ENCODE peak calls at places on chromosome 11, in seven cellular contexts. One of them, this sample, is unnamed.
A peak's percentile ranks its signal among the peaks of the same experiment; 100 is the strongest.

GRCh38 chr11:61880050-61880449 is 11.3 kb downstream of the FADS3 start:
- DNase-seq in K562: no peak
- DNase-seq in lower leg skin: no peak
- DNase-seq in HCT116: no peak
- DNase-seq in upper lobe of right lung: no peak
- DNase-seq in GM06990: peak; percentile 52
- DNase-seq in brain microvascular endothelial cell: no peak
- DNase-seq in this sample: no peak

GRCh38 chr11:6672006-6672405 is 11.1 kb downstream of the MRPL17 start:
- DNase-seq in brain microvascular endothelial cell: no peak
- DNase-seq in lower leg skin: no peak
- DNase-seq in GM06990: no peak
- DNase-seq in HCT116: no peak
- DNase-seq in K562: no peak
- DNase-seq in upper lobe of right lung: no peak
- DNase-seq in this sample: no peak

GRCh38 chr11:72671144-72672099 is 2.8 kb downstream of the PDE2A start:
- DNase-seq in lower leg skin: no peak
- DNase-seq in K562: no peak
- DNase-seq in brain microvascular endothelial cell: no peak
- DNase-seq in GM06990: no peak
- DNase-seq in upper lobe of right lung: no peak
- DNase-seq in HCT116: no peak
- DNase-seq in this sample: no peak

GRCh38 chr11:30107899-30108298 is 91.1 kb upstream of the KCNA4 start:
- DNase-seq in GM06990: no peak
- DNase-seq in K562: no peak
- DNase-seq in upper lobe of right lung: no peak
- DNase-seq in lower leg skin: no peak
- DNase-seq in brain microvascular endothelial cell: peak; percentile 69
- DNase-seq in HCT116: no peak
- DNase-seq in this sample: peak; percentile 70

GRCh38 chr11:16558499-16558898 is 179.9 kb upstream of the C11orf58 start:
- DNase-seq in K562: no peak
- DNase-seq in upper lobe of right lung: no peak
- DNase-seq in lower leg skin: no peak
- DNase-seq in GM06990: no peak
- DNase-seq in HCT116: no peak
- DNase-seq in brain microvascular endothelial cell: no peak
- DNase-seq in this sample: no peak

GRCh38 chr11:125261471-125262087 is 97.0 kb downstream of the PKNOX2 start:
- DNase-seq in lower leg skin: no peak
- DNase-seq in brain microvascular endothelial cell: no peak
- DNase-seq in K562: no peak
- DNase-seq in HCT116: no peak
- DNase-seq in upper lobe of right lung: no peak
- DNase-seq in GM06990: no peak
- DNase-seq in this sample: no peak

GRCh38 chr11:69213964-69214363 is 58.2 kb downstream of the SMIM38 start:
- DNase-seq in K562: no peak
- DNase-seq in lower leg skin: peak; percentile 40
- DNase-seq in GM06990: no peak
- DNase-seq in upper lobe of right lung: no peak
- DNase-seq in brain microvascular endothelial cell: no peak
- DNase-seq in HCT116: no peak
- DNase-seq in this sample: no peak

GRCh38 chr11:128522063-128522942 is 65.1 kb downstream of the ETS1 start:
- DNase-seq in brain microvascular endothelial cell: peak; percentile 99
- DNase-seq in upper lobe of right lung: peak; percentile 97
- DNase-seq in lower leg skin: peak; percentile 97
- DNase-seq in K562: peak; percentile 96
- DNase-seq in HCT116: peak; percentile 82
- DNase-seq in GM06990: peak; percentile 93
- DNase-seq in this sample: peak; percentile 100

GRCh38 chr11:9506489-9507343 is 45.9 kb downstream of the ZNF143 start:
- DNase-seq in upper lobe of right lung: no peak
- DNase-seq in K562: peak; percentile 75
- DNase-seq in lower leg skin: peak; percentile 91
- DNase-seq in GM06990: peak; percentile 33
- DNase-seq in HCT116: peak; percentile 75
- DNase-seq in brain microvascular endothelial cell: peak; percentile 66
- DNase-seq in this sample: peak; percentile 87

GRCh38 chr11:76834151-76834550 is 26.6 kb upstream of the ACER3 start:
- DNase-seq in lower leg skin: no peak
- DNase-seq in GM06990: no peak
- DNase-seq in HCT116: no peak
- DNase-seq in brain microvascular endothelial cell: no peak
- DNase-seq in upper lobe of right lung: no peak
- DNase-seq in K562: no peak
- DNase-seq in this sample: no peak

DNA sequence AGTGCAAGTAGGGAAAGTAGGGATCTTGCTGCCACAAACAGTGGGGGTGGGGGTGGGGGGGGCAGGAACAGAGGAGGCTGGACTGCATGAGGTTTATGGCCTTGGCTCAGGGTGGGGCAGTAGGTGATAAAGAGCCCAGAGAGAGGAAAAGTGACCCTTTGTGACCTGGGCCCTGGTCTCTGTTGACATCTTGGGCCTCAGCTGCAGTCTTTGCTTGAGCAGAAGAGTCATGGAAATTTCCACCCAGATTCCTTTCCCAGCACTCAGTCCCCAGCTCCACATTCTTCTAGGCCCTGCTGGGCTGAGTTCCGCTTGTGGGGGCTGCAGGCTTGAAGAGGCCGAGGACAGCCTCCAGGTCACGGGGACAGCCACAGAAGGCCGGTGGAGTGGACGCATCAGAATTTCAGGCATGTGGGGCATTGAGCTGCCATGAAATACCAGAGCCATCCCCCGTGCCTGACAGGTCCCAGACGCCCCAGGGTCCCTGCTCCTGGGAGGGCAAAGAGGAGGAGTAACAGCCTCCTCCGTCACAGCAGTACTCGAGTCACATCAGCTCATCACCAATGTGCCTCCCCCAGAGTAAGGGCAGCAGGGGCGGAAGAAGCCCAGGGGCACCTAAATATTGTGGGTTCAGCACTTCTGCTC is 9.7 kb upstream of the MALAT1 start:
- DNase-seq in GM06990: no peak
- DNase-seq in lower leg skin: peak; percentile 90
- DNase-seq in upper lobe of right lung: peak; percentile 64
- DNase-seq in HCT116: no peak
- DNase-seq in K562: no peak
- DNase-seq in brain microvascular endothelial cell: peak; percentile 84
- DNase-seq in this sample: peak; percentile 89
- H3K4me3 ChIP-seq in GM06990: no peak overlapping the region
- H3K4me3 ChIP-seq in lower leg skin: no peak overlapping the region
- H3K4me3 ChIP-seq in upper lobe of right lung: no peak overlapping the region
- H3K4me3 ChIP-seq in HCT116: no peak overlapping the region
- H3K4me3 ChIP-seq in K562: no peak overlapping the region
- H3K4me3 ChIP-seq in brain microvascular endothelial cell: no peak overlapping the region
- H3K4me3 ChIP-seq in this sample: no peak overlapping the region

DNA sequence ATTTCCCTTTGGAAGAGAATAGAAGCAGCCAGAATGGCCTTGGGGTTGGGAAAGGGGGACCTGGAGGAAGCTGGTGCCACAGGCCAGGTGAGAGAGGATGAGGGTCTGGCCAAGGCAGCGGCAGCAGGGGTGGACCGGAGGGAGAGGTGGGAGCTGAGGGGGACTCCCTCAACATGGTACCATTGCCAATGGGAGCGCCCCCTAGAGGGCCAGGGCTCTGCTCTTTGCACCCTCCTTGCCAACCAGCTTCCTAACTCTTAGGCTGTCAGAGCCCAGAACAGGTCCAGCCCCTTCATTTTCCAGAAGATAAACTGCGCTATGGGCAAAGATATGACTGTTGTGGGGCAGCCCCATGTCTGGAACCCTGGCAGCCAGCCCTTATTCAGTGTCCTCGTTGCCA is 185.0 kb downstream of the GRIK4 start:
- DNase-seq in upper lobe of right lung: no peak
- DNase-seq in GM06990: no peak
- DNase-seq in HCT116: no peak
- DNase-seq in K562: peak; percentile 32
- DNase-seq in lower leg skin: no peak
- DNase-seq in brain microvascular endothelial cell: no peak
- DNase-seq in this sample: no peak
- TF ChIP-seq CTCF in upper lobe of right lung: no peak
- TF ChIP-seq CTCF in GM06990: peak; percentile 48
- TF ChIP-seq CTCF in HCT116: peak; percentile 45
- TF ChIP-seq CTCF in K562: peak; percentile 39
- TF ChIP-seq CTCF in lower leg skin: no peak
- TF ChIP-seq CTCF in brain microvascular endothelial cell: no peak
- TF ChIP-seq CTCF in this sample: no peak

GRCh38 chr11:48043111-48043997 is 63.0 kb downstream of the PTPRJ start:
- DNase-seq in lower leg skin: no peak
- DNase-seq in K562: no peak
- DNase-seq in GM06990: peak; percentile 69
- DNase-seq in brain microvascular endothelial cell: no peak
- DNase-seq in HCT116: no peak
- DNase-seq in upper lobe of right lung: no peak
- DNase-seq in this sample: no peak

GRCh38 chr11:48043998-48044512 is 63.7 kb downstream of the PTPRJ start:
- DNase-seq in HCT116: no peak
- DNase-seq in upper lobe of right lung: peak; percentile 25
- DNase-seq in lower leg skin: no peak
- DNase-seq in GM06990: no peak
- DNase-seq in K562: no peak
- DNase-seq in brain microvascular endothelial cell: no peak
- DNase-seq in this sample: no peak

GRCh38 chr11:48044577-48044976 is 64.2 kb downstream of the PTPRJ start:
- DNase-seq in GM06990: no peak
- DNase-seq in HCT116: no peak
- DNase-seq in brain microvascular endothelial cell: no peak
- DNase-seq in K562: no peak
- DNase-seq in upper lobe of right lung: no peak
- DNase-seq in lower leg skin: no peak
- DNase-seq in this sample: no peak

GRCh38 chr11:48040830-48041444 is 60.6 kb downstream of the PTPRJ start:
- DNase-seq in GM06990: no peak
- DNase-seq in upper lobe of right lung: no peak
- DNase-seq in lower leg skin: no peak
- DNase-seq in HCT116: no peak
- DNase-seq in brain microvascular endothelial cell: no peak
- DNase-seq in K562: no peak
- DNase-seq in this sample: no peak

DNA sequence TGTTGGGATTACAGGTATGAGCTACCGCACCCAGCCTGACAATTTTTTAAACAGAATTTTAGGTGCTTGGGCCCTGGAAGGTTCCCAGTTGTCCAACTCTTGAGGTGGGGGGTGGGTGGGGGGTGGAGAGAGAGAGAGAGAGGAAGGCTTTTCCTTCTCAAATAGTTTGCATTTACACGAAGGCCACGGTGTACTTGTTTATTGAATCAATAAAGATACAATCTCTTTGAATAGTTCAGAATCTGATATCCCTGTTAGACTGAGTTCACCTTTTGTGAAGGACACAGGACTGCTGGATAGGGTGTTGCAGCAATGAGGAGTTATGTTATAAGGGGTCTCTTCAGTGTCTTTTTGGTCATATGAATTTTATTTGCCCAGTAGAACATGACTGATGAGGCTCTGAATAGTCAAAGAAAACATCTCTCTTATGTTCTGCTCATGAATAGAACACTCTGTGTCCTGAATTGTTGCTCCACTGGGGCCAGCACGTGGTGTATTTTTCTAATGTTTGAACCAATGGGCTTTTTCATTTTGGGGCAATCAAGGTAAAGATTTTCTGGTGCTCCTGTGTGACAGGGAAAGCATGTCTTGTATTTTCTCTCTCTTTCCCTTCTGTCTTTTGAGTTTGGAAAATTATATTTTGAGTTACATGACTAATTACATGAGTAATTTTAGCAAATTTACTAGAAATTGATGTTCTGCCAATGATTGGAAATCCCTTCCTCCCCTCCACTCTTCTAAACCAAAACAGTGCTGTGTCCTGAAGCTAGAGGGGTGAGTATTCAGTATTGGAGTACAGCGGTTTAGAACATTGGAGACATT is 61.7 kb downstream of the PTPRJ start:
- DNase-seq in upper lobe of right lung: no peak
- DNase-seq in GM06990: no peak
- DNase-seq in lower leg skin: no peak
- DNase-seq in K562: no peak
- DNase-seq in HCT116: no peak
- DNase-seq in brain microvascular endothelial cell: no peak
- DNase-seq in this sample: no peak
- H3K4me3 ChIP-seq in upper lobe of right lung: no peak overlapping the region
- H3K4me3 ChIP-seq in GM06990: no peak overlapping the region
- H3K4me3 ChIP-seq in lower leg skin: no peak overlapping the region
- H3K4me3 ChIP-seq in K562: no peak overlapping the region
- H3K4me3 ChIP-seq in HCT116: no peak overlapping the region
- H3K4me3 ChIP-seq in brain microvascular endothelial cell: no peak overlapping the region
- H3K4me3 ChIP-seq in this sample: no peak overlapping the region

GRCh38 chr11:3109434-3109833 is 52.2 kb upstream of the CARS1 start:
- DNase-seq in K562: no peak
- DNase-seq in brain microvascular endothelial cell: no peak
- DNase-seq in HCT116: no peak
- DNase-seq in GM06990: no peak
- DNase-seq in lower leg skin: peak; percentile 64
- DNase-seq in upper lobe of right lung: peak; percentile 49
- DNase-seq in this sample: no peak

GRCh38 chr11:3108183-3108721 is 51.0 kb upstream of the CARS1 start:
- DNase-seq in upper lobe of right lung: peak; percentile 58
- DNase-seq in lower leg skin: peak; percentile 77
- DNase-seq in HCT116: no peak
- DNase-seq in GM06990: no peak
- DNase-seq in K562: no peak
- DNase-seq in brain microvascular endothelial cell: no peak
- DNase-seq in this sample: no peak

GRCh38 chr11:3111919-3112690 is 53.0 kb downstream of the OSBPL5 start:
- DNase-seq in HCT116: no peak
- DNase-seq in brain microvascular endothelial cell: no peak
- DNase-seq in K562: no peak
- DNase-seq in GM06990: no peak
- DNase-seq in lower leg skin: no peak
- DNase-seq in upper lobe of right lung: no peak
- DNase-seq in this sample: peak; percentile 62

GRCh38 chr11:3107608-3108182 is 50.5 kb upstream of the CARS1 start:
- DNase-seq in K562: no peak
- DNase-seq in HCT116: no peak
- DNase-seq in upper lobe of right lung: peak; percentile 60
- DNase-seq in lower leg skin: peak; percentile 83
- DNase-seq in brain microvascular endothelial cell: no peak
- DNase-seq in GM06990: no peak
- DNase-seq in this sample: no peak

GRCh38 chr11:3109921-3110706 is 52.9 kb upstream of the CARS1 start:
- DNase-seq in GM06990: no peak
- DNase-seq in HCT116: peak; percentile 37
- DNase-seq in lower leg skin: peak; percentile 85
- DNase-seq in K562: peak; percentile 95
- DNase-seq in upper lobe of right lung: peak; percentile 77
- DNase-seq in brain microvascular endothelial cell: no peak
- DNase-seq in this sample: peak; percentile 44
- TF ChIP-seq CTCF in GM06990: peak; percentile 63
- TF ChIP-seq CTCF in HCT116: peak; percentile 74
- TF ChIP-seq CTCF in lower leg skin: no peak
- TF ChIP-seq CTCF in K562: peak; percentile 90
- TF ChIP-seq CTCF in upper lobe of right lung: peak; percentile 70
- TF ChIP-seq CTCF in brain microvascular endothelial cell: peak; percentile 77
- TF ChIP-seq CTCF in this sample: peak; percentile 77

DNA sequence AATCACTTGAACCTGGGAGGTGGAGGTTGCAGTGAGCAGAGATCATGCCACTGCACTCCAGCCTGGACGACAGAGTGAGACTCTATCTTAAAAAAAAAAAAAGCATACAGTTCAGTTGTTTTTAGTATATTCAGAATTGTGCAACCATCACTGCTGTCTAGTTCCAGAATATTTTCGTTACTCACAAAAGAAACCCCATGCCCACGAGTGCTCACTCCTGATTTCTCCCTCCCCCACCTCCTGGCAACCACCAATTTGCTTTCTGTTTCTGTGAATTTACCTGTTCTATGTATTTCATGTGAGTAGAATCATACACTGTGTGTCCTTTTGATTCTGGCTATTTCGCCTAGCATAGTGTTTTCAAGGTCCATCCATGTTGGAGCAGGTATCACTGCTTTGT is 24.8 kb downstream of the PTPRJ start:
- DNase-seq in brain microvascular endothelial cell: no peak
- DNase-seq in upper lobe of right lung: no peak
- DNase-seq in GM06990: no peak
- DNase-seq in HCT116: no peak
- DNase-seq in lower leg skin: no peak
- DNase-seq in K562: no peak
- DNase-seq in this sample: peak; percentile 59
- H3K4me3 ChIP-seq in brain microvascular endothelial cell: no peak overlapping the region
- H3K4me3 ChIP-seq in upper lobe of right lung: no peak overlapping the region
- H3K4me3 ChIP-seq in GM06990: no peak overlapping the region
- H3K4me3 ChIP-seq in HCT116: no peak overlapping the region
- H3K4me3 ChIP-seq in lower leg skin: no peak overlapping the region
- H3K4me3 ChIP-seq in K562: no peak overlapping the region
- H3K4me3 ChIP-seq in this sample: no peak overlapping the region